ENCODE peak calls at places on chromosomes 12 and 14, in ten cellular contexts. P, I, R, K, S, X, L, Q, B and V are unnamed samples.

GRCh38 chr12:52606581-52607241 is 5.4 kb upstream of the KRT72 start:
- DNase-seq in P (no peak), I (no peak), R (no peak), K (no peak), S (no peak), X (no peak), L (no peak), Q (no peak), B (no peak), V (no peak)

GRCh38 chr12:12714276-12715001 is 2.7 kb upstream of the CDKN1B start:
- DNase-seq in P (peak), I (no peak), R (peak), K (no peak), S (no peak), X (no peak), L (peak), Q (no peak), B (no peak), V (no peak)

GRCh38 chr12:3251691-3252090 is 174.5 kb downstream of the TSPAN9 start:
- DNase-seq in P (no peak), I (no peak), R (no peak), K (no peak), S (no peak), X (no peak), L (no peak), Q (no peak), B (no peak), V (no peak)

GRCh38 chr12:124191024-124191359 is 103.9 kb upstream of the RFLNA start:
- DNase-seq in P (no peak), I (no peak), R (peak), K (no peak), S (no peak), X (no peak), L (no peak), Q (no peak), B (no peak), V (no peak)

GRCh38 chr12:11785722-11786121 is 136.2 kb downstream of the ETV6 start:
- DNase-seq in P (no peak), I (peak), R (no peak), K (no peak), S (no peak), X (peak), L (no peak), Q (no peak), B (no peak), V (no peak)

GRCh38 chr14:93269341-93270068 is 62.4 kb downstream of the UBR7 start:
- DNase-seq in P (no peak), I (no peak), R (peak), K (no peak), S (no peak), X (no peak), L (no peak), Q (peak), B (no peak), V (peak)

GRCh38 chr12:30794591-30795409 is 40.0 kb upstream of the CAPRIN2 start:
- DNase-seq in P (no peak), I (peak), R (peak), K (no peak), S (no peak), X (no peak), L (no peak), Q (peak), B (no peak), V (peak)

GRCh38 chr14:37590096-37590809 is 4.8 kb downstream of the FOXA1 start:
- DNase-seq in P (no peak), I (no peak), R (no peak), K (no peak), S (no peak), X (no peak), L (no peak), Q (no peak), B (no peak), V (peak)

GRCh38 chr12:101924647-101925046 is 47.3 kb downstream of the DRAM1 start:
- DNase-seq in P (no peak), I (no peak), R (peak), K (no peak), S (no peak), X (no peak), L (no peak), Q (peak), B (no peak), V (no peak)

GRCh38 chr12:31820832-31821231 is 92.0 kb upstream of the AMN1 start:
- DNase-seq in P (no peak), I (no peak), R (no peak), K (no peak), S (no peak), X (no peak), L (no peak), Q (no peak), B (no peak), V (no peak)

GRCh38 chr14:30443368-30444007 is 115.5 kb upstream of the G2E3 start:
- DNase-seq in P (no peak), I (peak), R (peak), K (no peak), S (no peak), X (peak), L (no peak), Q (peak), B (no peak), V (no peak)
- TF ChIP-seq CTCF in P (peak), I (peak), R (peak), K (peak), S (no peak), X (peak), L (no peak), Q (peak), B (peak), V (peak)

DNA sequence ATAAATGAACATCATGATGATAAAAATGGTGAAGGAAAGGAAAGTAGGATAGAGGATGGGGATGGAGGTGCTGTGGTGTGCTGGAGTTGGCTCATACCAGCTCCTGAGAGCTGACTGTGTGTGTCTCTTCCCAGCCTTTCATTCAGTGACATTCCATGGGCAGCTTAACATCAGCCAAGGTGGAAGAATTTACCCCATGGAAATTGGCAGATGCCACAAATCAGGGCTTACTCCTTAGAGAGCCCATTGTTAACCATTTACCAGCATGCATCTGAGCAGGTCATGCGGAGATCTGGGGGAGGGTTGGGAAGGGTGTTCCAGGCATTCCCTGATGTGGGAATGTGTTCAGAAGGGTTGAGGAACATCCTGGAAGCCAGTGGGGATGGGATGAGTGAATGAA is 164.7 kb upstream of the MYL2 start:
- DNase-seq in P (no peak), I (no peak), R (no peak), K (no peak), S (no peak), X (no peak), L (no peak), Q (no peak), B (no peak), V (no peak)
- TF ChIP-seq CTCF in P (no peak), I (no peak), R (no peak), K (no peak), S (no peak), X (no peak), L (no peak), Q (no peak), B (no peak), V (no peak)

GRCh38 chr14:36313898-36314297 is 6.5 kb downstream of the MBIP start:
- DNase-seq in P (no peak), I (no peak), R (peak), K (no peak), S (no peak), X (no peak), L (no peak), Q (no peak), B (no peak), V (no peak)
- TF ChIP-seq CTCF in P (no peak), I (no peak), R (peak), K (no peak), S (no peak), X (no peak), L (no peak), Q (no peak), B (peak), V (no peak)

GRCh38 chr12:75508159-75508558 is 3.2 kb downstream of the KRR1 start:
- DNase-seq in P (no peak), I (no peak), R (no peak), K (no peak), S (no peak), X (no peak), L (no peak), Q (no peak), B (no peak), V (no peak)

GRCh38 chr12:75509621-75510020 is 1.8 kb downstream of the KRR1 start:
- DNase-seq in P (no peak), I (no peak), R (no peak), K (no peak), S (no peak), X (no peak), L (no peak), Q (no peak), B (no peak), V (no peak)

GRCh38 chr12:75503459-75503858 is 8.0 kb downstream of the KRR1 start:
- DNase-seq in P (no peak), I (no peak), R (no peak), K (no peak), S (no peak), X (no peak), L (no peak), Q (no peak), B (no peak), V (no peak)

GRCh38 chr12:75503866-75504265 is 7.5 kb downstream of the KRR1 start:
- DNase-seq in P (no peak), I (no peak), R (no peak), K (no peak), S (no peak), X (no peak), L (no peak), Q (no peak), B (no peak), V (no peak)

DNA sequence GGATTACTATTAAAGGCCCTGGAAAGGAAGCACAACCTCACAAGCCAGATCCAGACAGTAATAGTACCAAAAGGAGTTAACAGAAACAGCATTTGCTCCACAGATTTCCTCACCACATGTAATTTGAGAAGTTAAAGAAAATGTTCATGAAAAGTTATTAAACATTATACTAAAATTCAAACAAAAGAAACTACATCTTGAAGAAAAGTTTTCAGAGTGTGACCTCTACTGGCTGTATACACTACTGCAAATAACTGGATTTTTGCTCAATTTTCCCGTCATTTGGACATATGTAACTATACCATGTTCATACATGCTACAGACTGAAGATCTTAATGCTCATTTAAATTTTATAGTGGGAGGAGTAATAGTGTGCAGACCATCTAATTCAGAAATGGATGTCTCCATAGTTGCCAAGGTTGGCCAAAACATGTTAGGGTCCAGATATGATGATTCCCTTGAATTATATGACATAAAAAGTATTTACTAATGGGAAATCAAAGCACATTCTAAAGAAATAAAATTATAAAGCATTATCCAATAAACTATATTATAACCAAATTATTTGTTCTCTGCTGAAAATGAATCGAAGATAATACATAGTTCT is 5.6 kb downstream of the KRR1 start:
- DNase-seq in P (no peak), I (no peak), R (peak), K (no peak), S (no peak), X (peak), L (no peak), Q (peak), B (no peak), V (peak)
- TF ChIP-seq CTCF in P (peak), I (peak), R (peak), K (peak), S (no peak), X (peak), L (peak), Q (peak), B (peak), V (peak)

GRCh38 chr14:69344171-69344570 is 53.9 kb downstream of the ERH start:
- DNase-seq in P (no peak), I (no peak), R (no peak), K (no peak), S (no peak), X (no peak), L (no peak), Q (no peak), B (no peak), V (peak)

GRCh38 chr14:69342928-69343525 is 55.1 kb downstream of the ERH start:
- DNase-seq in P (no peak), I (no peak), R (no peak), K (no peak), S (no peak), X (no peak), L (peak), Q (no peak), B (no peak), V (peak)

GRCh38 chr14:69345402-69345801 is 52.7 kb downstream of the ERH start:
- DNase-seq in P (no peak), I (no peak), R (no peak), K (no peak), S (no peak), X (no peak), L (no peak), Q (no peak), B (no peak), V (peak)

GRCh38 chr14:69349091-69349777 is 48.9 kb downstream of the ERH start:
- DNase-seq in P (no peak), I (no peak), R (no peak), K (no peak), S (no peak), X (no peak), L (no peak), Q (no peak), B (no peak), V (peak)

DNA sequence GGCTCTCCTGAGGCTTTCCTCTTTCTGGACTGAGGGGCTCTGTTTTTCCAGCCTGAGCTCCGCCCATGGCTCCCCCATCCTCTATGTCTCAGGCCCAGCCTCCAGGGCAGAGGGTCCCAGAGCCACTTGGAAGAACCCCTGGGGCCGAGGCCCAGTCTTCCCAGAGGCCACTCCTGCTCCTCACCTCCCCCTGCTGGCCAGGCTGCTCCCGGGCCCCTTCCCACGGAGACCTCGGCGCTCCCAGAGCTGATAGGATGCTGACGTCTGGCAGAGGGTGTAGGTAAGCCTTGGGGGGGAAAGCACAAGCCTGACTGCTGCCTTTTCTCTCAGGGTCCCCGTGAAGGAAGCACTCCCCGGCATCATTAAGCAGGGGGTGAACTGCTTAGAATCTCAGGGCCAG is 51.4 kb downstream of the ERH start:
- DNase-seq in P (peak), I (no peak), R (peak), K (peak), S (no peak), X (peak), L (peak), Q (no peak), B (no peak), V (peak)
- TF ChIP-seq CTCF in P (peak), I (peak), R (peak), K (peak), S (no peak), X (peak), L (peak), Q (peak), B (peak), V (peak)

DNA sequence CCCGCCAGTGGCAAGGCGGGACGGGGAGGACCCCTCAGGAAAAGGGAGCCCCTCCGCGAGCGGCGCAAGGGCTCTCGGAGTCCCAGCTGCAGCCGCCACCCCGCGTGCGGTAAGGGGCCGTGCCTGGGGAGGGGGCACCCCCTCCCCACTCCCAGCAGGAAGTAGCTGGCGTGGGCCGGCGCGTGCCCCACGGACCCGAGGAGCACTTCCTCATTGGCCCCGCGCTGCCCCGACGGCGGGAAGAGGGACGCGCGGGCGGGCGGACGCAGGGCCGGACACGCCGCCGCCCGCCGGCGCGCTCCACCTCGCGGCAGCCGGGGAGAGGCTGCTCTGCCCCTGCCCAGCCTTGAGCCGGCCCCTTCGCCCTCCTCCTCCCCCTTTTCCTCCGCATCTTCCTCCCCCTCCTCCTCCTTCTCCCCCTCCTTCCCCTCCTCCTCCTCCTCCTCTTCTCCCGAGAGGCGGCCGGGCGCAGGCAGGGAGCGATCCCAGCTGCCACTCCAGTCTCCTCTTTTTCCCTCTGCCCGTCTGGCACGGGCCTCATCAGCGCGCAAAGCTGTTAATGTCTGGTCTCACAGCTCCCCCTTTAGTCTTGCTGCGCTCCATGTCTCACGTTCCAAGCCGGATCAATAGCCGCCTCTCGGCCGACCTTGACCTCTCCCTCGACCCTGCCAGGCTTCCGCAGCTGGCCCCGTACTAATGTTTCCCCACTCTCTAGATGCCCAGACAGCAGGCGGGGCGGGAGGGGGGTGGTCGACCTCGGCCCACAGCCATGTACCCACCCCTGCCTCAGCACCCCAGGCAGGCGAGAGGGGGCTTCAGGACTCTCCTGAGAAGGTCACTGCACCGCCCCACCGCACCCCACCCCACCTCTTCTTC is 2.6 kb upstream of the BCL11B start:
- DNase-seq in P (peak), I (peak), R (peak), K (peak), S (peak), X (peak), L (peak), Q (peak), B (peak), V (peak)
- TF ChIP-seq CTCF in P (no peak), I (peak), R (peak), K (peak), S (no peak), X (peak), L (no peak), Q (no peak), B (peak), V (peak)

DNA sequence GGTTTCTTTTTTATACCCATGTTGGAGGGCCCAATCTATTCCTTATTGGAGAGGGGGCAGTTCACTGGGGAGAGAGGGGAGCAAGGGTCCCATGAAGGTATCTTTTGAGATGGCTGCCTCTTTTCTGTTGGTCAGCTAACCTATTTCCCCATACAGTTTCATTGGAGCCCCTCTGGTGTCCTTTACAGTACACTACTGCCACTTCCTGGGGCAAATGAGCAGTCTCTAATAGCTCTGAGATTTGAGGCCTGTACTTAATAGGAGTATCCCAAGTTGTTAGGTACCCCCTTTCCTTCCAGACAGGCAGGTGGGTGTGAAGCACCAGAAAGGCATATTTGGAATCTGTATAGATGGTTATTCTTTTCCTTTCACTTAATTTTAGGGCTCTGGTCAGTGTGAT is 41.3 kb upstream of the RNU6-8 start:
- DNase-seq in P (no peak), I (no peak), R (peak), K (no peak), S (no peak), X (peak), L (no peak), Q (no peak), B (no peak), V (no peak)
- TF ChIP-seq CTCF in P (no peak), I (peak), R (peak), K (no peak), S (no peak), X (peak), L (no peak), Q (peak), B (no peak), V (peak)

DNA sequence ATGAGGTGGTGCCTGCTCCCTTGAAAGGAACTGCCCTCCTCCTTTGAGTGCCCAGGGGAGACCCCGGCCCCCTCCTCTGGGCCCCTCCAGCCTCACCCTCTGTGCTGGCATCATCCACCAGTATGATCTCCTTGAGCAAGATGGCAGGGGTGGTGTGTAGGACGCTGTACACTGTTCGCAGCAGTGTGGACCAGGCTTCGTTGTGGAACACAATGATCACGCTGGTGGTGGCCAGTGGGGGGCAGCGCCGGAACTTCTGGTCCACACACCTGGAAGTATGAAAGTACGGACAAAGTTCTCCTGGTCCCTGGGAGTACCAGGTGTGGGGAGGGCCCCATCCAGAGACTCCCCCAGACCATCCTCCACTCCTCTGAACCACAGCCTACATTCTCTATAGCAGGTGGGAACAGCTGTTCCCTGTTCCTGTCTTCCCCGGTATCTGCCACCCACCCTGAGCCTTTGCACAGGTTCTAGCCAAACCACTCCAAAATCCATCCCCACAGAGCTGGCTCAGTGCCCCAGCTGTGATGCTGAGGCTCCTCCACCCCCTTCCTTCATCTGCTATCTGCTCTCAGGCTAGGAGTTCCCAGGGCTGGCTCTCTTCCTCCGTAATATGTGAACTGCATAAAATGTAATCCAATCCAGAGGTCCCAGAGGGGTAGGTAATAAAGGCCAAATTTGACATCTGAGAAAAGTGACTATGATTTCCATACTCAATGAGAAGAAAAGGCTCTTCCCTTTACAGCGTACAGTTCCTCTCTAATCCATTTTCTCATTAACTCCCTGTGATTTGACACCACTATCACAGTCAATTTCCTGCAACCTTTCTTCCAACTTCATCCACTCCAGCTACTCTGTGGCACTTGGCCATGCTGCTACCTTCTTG is 13.9 kb downstream of the GALNT6 start:
- DNase-seq in P (no peak), I (no peak), R (no peak), K (no peak), S (no peak), X (no peak), L (no peak), Q (no peak), B (no peak), V (peak)
- TF ChIP-seq CTCF in P (no peak), I (no peak), R (no peak), K (no peak), S (no peak), X (no peak), L (no peak), Q (peak), B (no peak), V (no peak)